ENCODE peak calls at places on chromosomes 7 and 10, in six cellular contexts. O is aorta, U is heart left ventricle, T is Karpas-422, M is HCT116, H is brain microvascular endothelial cell. Y is an unnamed sample.

GRCh38 chr10:28315140-28315539 is 12.3 kb upstream of the MPP7 start:
- DNase-seq in O (no peak), U (no peak), T (no peak), M (no peak), H (no peak), Y (no peak)

GRCh38 chr7:24580283-24580946 is 7.2 kb downstream of the PALS2 start:
- DNase-seq in O (no peak), U (no peak), T (no peak), M (no peak), H (no peak), Y (no peak)

GRCh38 chr7:46170021-46170420 is 248.9 kb upstream of the IGFBP3 start:
- DNase-seq in O (no peak), U (no peak), T (no peak), M (no peak), H (no peak), Y (no peak)

GRCh38 chr10:30387646-30388243 is 38.7 kb upstream of the MTPAP start:
- DNase-seq in O (no peak), U (no peak), T (no peak), M (peak), H (no peak), Y (no peak)

GRCh38 chr10:117699436-117700075 is 157.0 kb downstream of the EMX2 start:
- DNase-seq in O (no peak), U (no peak), T (no peak), M (no peak), H (no peak), Y (no peak)

GRCh38 chr7:134694299-134694698 is 47.6 kb downstream of the BPGM start:
- DNase-seq in O (no peak), U (no peak), T (no peak), M (no peak), H (no peak), Y (no peak)

GRCh38 chr10:5416981-5417380 is 4.6 kb downstream of the NET1 start:
- DNase-seq in O (no peak), U (no peak), T (no peak), M (no peak), H (no peak), Y (peak)

GRCh38 chr7:3910041-3910440 is 609.0 kb downstream of the SDK1 start:
- DNase-seq in O (no peak), U (no peak), T (no peak), M (no peak), H (no peak), Y (no peak)

GRCh38 chr10:31739759-31740158 is 188.9 kb downstream of the ARHGAP12 start:
- DNase-seq in O (no peak), U (peak), T (no peak), M (no peak), H (peak), Y (no peak)

GRCh38 chr10:132562916-132563456 is 25.4 kb downstream of the INPP5A start:
- DNase-seq in O (peak), U (no peak), T (no peak), M (no peak), H (no peak), Y (no peak)

GRCh38 chr7:111424768-111425167 is 137.5 kb downstream of the IMMP2L start:
- DNase-seq in O (no peak), U (no peak), T (no peak), M (no peak), H (peak), Y (no peak)

GRCh38 chr10:103592186-103593021 is 98.9 kb downstream of the NEURL1 start:
- DNase-seq in O (no peak), U (no peak), T (peak), M (peak), H (peak), Y (no peak)

GRCh38 chr7:139471740-139472353 is 11.6 kb downstream of the KLRG2 start:
- DNase-seq in O (no peak), U (no peak), T (no peak), M (no peak), H (no peak), Y (no peak)

GRCh38 chr7:154484943-154485342 is 432.7 kb downstream of the DPP6 start:
- DNase-seq in O (no peak), U (no peak), T (no peak), M (no peak), H (no peak), Y (no peak)

GRCh38 chr7:111954474-111955311 is 251.5 kb downstream of the DOCK4 start:
- DNase-seq in O (no peak), U (peak), T (no peak), M (no peak), H (no peak), Y (no peak)

GRCh38 chr7:18087031-18087686 is 59.5 kb upstream of the PRPS1L1 start:
- DNase-seq in O (peak), U (no peak), T (no peak), M (no peak), H (no peak), Y (no peak)

GRCh38 chr10:132329565-132330485 is 2.2 kb upstream of the LRRC27 start:
- DNase-seq in O (peak), U (no peak), T (no peak), M (no peak), H (peak), Y (no peak)

GRCh38 chr10:3950676-3951275 is 165.8 kb upstream of the KLF6 start:
- DNase-seq in O (no peak), U (no peak), T (no peak), M (no peak), H (no peak), Y (no peak)

GRCh38 chr7:7996568-7996967 is 28.0 kb downstream of the GLCCI1 start:
- DNase-seq in O (no peak), U (no peak), T (no peak), M (no peak), H (peak), Y (no peak)

GRCh38 chr10:71580415-71580814 is 139.2 kb downstream of the C10orf105 start:
- DNase-seq in O (no peak), U (no peak), T (no peak), M (no peak), H (no peak), Y (no peak)

GRCh38 chr10:130190065-130190736 is 54.0 kb downstream of the GLRX3 start:
- DNase-seq in O (peak), U (peak), T (peak), M (peak), H (peak), Y (peak)

GRCh38 chr10:104732222-104732621 is 91.1 kb downstream of the SORCS3 start:
- DNase-seq in O (no peak), U (no peak), T (no peak), M (no peak), H (no peak), Y (no peak)

GRCh38 chr10:43105793-43106158 is 28.9 kb downstream of the RET start:
- DNase-seq in O (no peak), U (no peak), T (no peak), M (no peak), H (no peak), Y (no peak)

GRCh38 chr10:43109671-43110249 is 28.5 kb upstream of the CSGALNACT2 start:
- DNase-seq in O (peak), U (no peak), T (no peak), M (no peak), H (no peak), Y (no peak)

GRCh38 chr10:43105119-43105792 is 28.4 kb downstream of the RET start:
- DNase-seq in O (peak), U (peak), T (peak), M (peak), H (peak), Y (peak)

GRCh38 chr10:43108951-43109350 is 29.3 kb upstream of the CSGALNACT2 start:
- DNase-seq in O (peak), U (no peak), T (no peak), M (no peak), H (no peak), Y (no peak)

DNA sequence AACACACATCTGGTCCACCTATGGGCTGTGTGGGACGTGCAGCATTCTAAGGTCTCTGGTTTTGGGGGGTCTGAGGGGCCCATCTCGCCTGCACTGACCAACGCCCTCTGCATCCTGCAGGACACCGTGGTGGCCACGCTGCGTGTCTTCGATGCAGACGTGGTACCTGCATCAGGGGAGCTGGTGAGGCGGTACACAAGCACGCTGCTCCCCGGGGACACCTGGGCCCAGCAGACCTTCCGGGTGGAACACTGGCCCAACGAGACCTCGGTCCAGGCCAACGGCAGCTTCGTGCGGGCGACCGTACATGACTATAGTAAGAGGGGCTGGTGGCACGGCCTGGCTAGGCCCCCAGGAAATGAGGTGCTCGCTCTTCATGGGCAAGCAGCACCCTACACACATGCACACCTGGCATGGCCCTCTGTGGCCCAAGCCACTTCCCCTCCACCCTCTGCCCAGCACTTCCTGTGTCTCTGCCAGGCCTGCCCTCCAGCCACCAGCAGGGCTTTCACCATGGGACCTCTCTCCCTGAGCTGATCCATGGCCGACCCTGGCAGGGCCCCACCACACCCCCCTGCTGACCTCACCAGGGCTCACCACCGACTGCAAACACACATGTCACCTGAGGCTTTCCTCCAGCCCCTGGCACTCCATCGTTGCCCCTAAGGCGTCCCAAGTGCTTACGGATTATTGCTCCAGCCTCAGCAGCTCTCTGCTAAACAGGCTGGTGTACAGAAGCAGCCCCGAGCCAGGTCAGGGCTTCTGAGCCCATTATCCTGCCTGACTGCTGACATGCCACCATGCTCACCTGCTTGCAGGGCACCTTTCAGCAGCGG is 29.6 kb downstream of the RET start:
- DNase-seq in O (no peak), U (no peak), T (no peak), M (no peak), H (no peak), Y (no peak)
- H3K27ac ChIP-seq in O (no peak), U (no peak), T (no peak), M (no peak), H (no peak), Y (no peak)

DNA sequence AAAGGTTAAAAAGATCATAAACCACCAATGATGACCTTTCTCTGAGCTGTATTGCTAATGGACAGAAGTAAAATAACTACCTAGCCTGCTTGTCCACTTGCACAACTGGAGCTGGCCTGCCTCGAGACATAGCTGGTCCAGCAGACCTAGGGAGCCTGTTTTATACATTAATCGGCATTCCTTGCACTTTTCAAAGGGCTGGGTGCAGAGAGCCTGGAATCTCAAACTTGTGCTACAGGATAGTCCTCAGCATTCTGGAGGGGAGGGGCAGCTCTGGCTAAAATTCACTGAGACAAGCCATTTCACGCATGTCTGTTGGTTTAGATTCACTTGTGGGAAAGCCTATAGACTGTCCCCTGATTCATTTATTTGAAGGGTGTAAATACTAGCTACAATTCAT is 389.5 kb downstream of the KCNMA1 start:
- DNase-seq in O (no peak), U (no peak), T (no peak), M (no peak), H (peak), Y (no peak)
- H3K27ac ChIP-seq in O (peak), U (no peak), T (no peak), M (no peak), H (no peak), Y (no peak)

GRCh38 chr7:6589829-6590644 is at the start of gene INTS15:
- DNase-seq in O (peak), U (peak), T (peak), M (peak), H (peak), Y (peak)
- H3K27ac ChIP-seq in O (peak), U (peak), T (peak), M (peak), H (peak), Y (peak)

DNA sequence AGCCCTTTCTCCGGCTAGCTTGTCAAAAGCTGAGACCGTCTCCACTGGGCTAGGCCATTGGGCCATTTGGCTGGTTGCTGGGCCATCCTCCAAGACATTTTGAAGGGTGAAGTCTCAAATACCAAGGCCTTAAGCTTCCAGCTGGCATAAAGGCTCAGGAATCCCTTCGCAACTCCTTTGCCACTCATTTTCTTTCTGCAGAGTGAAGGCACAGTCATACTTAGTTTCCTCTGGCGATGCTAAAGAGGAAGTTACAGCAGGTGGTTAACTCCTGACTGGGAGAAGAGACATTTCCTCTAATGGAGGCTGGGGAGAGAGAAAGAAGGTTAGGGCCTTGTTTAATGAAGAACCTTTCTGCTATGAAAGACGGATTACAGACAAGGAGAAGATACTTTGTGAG is 4.8 kb upstream of the REPIN1 start:
- DNase-seq in O (no peak), U (no peak), T (no peak), M (no peak), H (no peak), Y (peak)
- H3K27ac ChIP-seq in O (no peak), U (no peak), T (no peak), M (no peak), H (no peak), Y (peak)

GRCh38 chr10:125299476-125299875 is 139.1 kb upstream of the CTBP2 start:
- DNase-seq in O (no peak), U (no peak), T (no peak), M (no peak), H (no peak), Y (no peak)

GRCh38 chr10:125294109-125294508 is 133.7 kb upstream of the CTBP2 start:
- DNase-seq in O (no peak), U (no peak), T (no peak), M (no peak), H (no peak), Y (no peak)

GRCh38 chr10:125291841-125292240 is 131.5 kb upstream of the CTBP2 start:
- DNase-seq in O (no peak), U (no peak), T (no peak), M (no peak), H (no peak), Y (no peak)

GRCh38 chr10:125296598-125296997 is 136.2 kb upstream of the CTBP2 start:
- DNase-seq in O (no peak), U (no peak), T (no peak), M (no peak), H (no peak), Y (no peak)
- H3K27ac ChIP-seq in O (no peak), U (no peak), T (no peak), M (no peak), H (no peak), Y (no peak)

DNA sequence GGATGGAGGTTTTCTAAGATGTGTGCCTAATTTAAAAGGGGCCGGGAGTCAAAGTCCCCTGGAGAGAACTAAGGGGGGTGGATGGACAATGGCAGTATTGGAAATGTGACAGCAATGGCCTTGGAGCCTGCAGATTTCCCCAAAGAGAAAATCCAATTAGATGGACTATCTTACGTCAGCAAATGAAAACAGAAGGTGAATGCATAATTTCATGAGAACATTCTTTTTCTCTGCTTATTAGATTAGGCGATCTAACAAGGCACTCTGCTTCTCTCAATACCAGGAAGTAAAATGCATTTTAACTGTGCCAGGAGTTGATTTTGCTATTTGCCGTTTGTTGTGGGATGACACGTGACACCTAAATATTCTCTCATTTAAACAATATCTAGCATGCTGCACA is 226.6 kb downstream of the ADAM12 start:
- DNase-seq in O (no peak), U (no peak), T (no peak), M (no peak), H (no peak), Y (no peak)
- H3K27ac ChIP-seq in O (no peak), U (no peak), T (no peak), M (no peak), H (no peak), Y (no peak)

GRCh38 chr10:79158004-79158340 is 89.2 kb downstream of the ZMIZ1 start:
- DNase-seq in O (no peak), U (no peak), T (no peak), M (no peak), H (no peak), Y (no peak)
- H3K27ac ChIP-seq in O (peak), U (peak), T (no peak), M (peak), H (peak), Y (peak)

GRCh38 chr7:128452552-128452951 is 3.1 kb upstream of the HILPDA start:
- DNase-seq in O (no peak), U (no peak), T (no peak), M (no peak), H (no peak), Y (no peak)

GRCh38 chr7:128453836-128454804 is 1.6 kb upstream of the HILPDA start:
- DNase-seq in O (peak), U (peak), T (no peak), M (no peak), H (peak), Y (peak)

GRCh38 chr7:128458956-128459355 is 3.3 kb downstream of the HILPDA start:
- DNase-seq in O (no peak), U (no peak), T (no peak), M (no peak), H (no peak), Y (no peak)

GRCh38 chr7:128455556-128456254 is at the start of gene HILPDA:
- DNase-seq in O (peak), U (peak), T (peak), M (peak), H (peak), Y (peak)

GRCh38 chr7:128454808-128455555 is 696 bp upstream of the HILPDA start:
- DNase-seq in O (no peak), U (no peak), T (peak), M (no peak), H (peak), Y (no peak)
- H3K27ac ChIP-seq in O (peak), U (peak), T (no peak), M (peak), H (peak), Y (peak)

DNA sequence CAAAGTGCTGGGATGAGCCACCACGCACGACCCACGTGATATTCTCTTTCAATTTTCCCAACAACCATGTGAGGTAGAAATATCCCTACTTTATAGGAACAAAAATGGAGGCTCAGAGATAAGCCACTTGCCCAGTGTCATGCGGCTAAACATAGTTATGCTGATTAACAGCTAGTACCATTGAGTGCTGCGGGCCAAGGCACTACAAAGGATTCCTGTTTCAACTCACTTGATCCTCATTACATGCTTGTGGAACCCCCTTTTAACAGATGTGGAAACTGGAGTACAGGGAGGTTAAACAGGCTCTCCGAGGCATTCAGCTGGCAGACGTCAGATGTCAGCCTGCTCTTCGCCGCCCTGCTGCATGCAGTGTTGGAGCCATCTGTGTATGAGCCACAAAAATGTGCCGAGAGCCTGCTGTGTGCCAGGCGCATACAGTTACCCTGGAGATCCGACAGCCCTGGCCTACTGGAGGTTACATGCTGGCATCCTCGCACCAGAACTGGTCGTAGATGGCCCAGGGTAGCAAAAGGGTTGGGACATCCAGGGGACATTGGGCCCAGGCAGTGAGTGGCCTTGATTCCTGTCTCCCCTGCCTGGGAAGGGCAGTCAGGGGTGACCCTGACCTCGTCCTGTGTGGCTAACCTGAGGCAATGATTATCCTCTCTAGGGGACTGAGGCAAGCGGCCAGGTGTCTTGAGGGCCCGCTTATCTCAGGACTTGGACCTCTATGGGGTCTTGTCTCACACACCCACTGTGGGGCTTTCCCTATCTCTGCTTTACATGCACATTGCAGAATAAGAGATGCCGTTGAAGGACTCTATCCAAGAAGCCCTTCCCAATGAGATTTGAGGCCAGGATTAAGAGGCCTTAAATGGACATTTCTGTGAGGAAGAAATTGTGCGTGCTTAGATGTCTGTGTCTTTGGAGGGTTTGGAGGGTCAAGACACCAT is 18.5 kb upstream of the SRGN start:
- DNase-seq in O (no peak), U (no peak), T (no peak), M (no peak), H (no peak), Y (no peak)
- H3K27ac ChIP-seq in O (no peak), U (no peak), T (no peak), M (no peak), H (no peak), Y (no peak)

Y was measured in gastrocnemius medialis.